ENCODE peak calls at places on chromosomes 5 and 9, in seven cellular contexts. One of them, this sample, is unnamed.

GRCh38 chr5:149486726-149487635 is 64.3 kb downstream of the CSNK1A1 start:
- DNase-seq in AG20443: peak; percentile 37
- DNase-seq in ecto neural progenitor cell: no peak
- DNase-seq in tibial nerve: no peak
- DNase-seq in epithelial cell of esophagus: peak; percentile 82
- DNase-seq in WTC11: no peak
- DNase-seq in HT1080: peak; percentile 64
- DNase-seq in this sample: no peak

GRCh38 chr5:17396247-17396646 is 101.8 kb upstream of the TAF11L2 start:
- DNase-seq in AG20443: no peak
- DNase-seq in ecto neural progenitor cell: no peak
- DNase-seq in tibial nerve: no peak
- DNase-seq in epithelial cell of esophagus: no peak
- DNase-seq in WTC11: no peak
- DNase-seq in HT1080: no peak
- DNase-seq in this sample: no peak

GRCh38 chr5:120886351-120886860 is 422.3 kb downstream of the PRR16 start:
- DNase-seq in AG20443: no peak
- DNase-seq in ecto neural progenitor cell: no peak
- DNase-seq in tibial nerve: no peak
- DNase-seq in epithelial cell of esophagus: no peak
- DNase-seq in WTC11: no peak
- DNase-seq in HT1080: no peak
- DNase-seq in this sample: no peak

GRCh38 chr9:29078063-29078660 is 1504.9 kb upstream of the C9orf72 start:
- DNase-seq in AG20443: no peak
- DNase-seq in ecto neural progenitor cell: no peak
- DNase-seq in tibial nerve: no peak
- DNase-seq in epithelial cell of esophagus: peak; percentile 84
- DNase-seq in WTC11: no peak
- DNase-seq in HT1080: peak; percentile 73
- DNase-seq in this sample: no peak

GRCh38 chr9:135673941-135674340 is 10.8 kb downstream of the LCN9 start:
- DNase-seq in AG20443: no peak
- DNase-seq in ecto neural progenitor cell: no peak
- DNase-seq in tibial nerve: no peak
- DNase-seq in epithelial cell of esophagus: no peak
- DNase-seq in WTC11: no peak
- DNase-seq in HT1080: no peak
- DNase-seq in this sample: no peak

GRCh38 chr5:72194846-72195245 is 87.6 kb downstream of the MAP1B start:
- DNase-seq in AG20443: no peak
- DNase-seq in ecto neural progenitor cell: no peak
- DNase-seq in tibial nerve: no peak
- DNase-seq in epithelial cell of esophagus: no peak
- DNase-seq in WTC11: no peak
- DNase-seq in HT1080: no peak
- DNase-seq in this sample: no peak

GRCh38 chr5:374631-375335 is 53.3 kb downstream of the AHRR start:
- DNase-seq in AG20443: no peak
- DNase-seq in ecto neural progenitor cell: peak; percentile 47
- DNase-seq in tibial nerve: no peak
- DNase-seq in epithelial cell of esophagus: no peak
- DNase-seq in WTC11: peak; percentile 14
- DNase-seq in HT1080: no peak
- DNase-seq in this sample: no peak

GRCh38 chr5:172744106-172745104 is 26.6 kb downstream of the DUSP1 start:
- DNase-seq in AG20443: no peak
- DNase-seq in ecto neural progenitor cell: no peak
- DNase-seq in tibial nerve: no peak
- DNase-seq in epithelial cell of esophagus: peak; percentile 82
- DNase-seq in WTC11: no peak
- DNase-seq in HT1080: no peak
- DNase-seq in this sample: no peak

GRCh38 chr5:36756848-36757247 is 119.7 kb upstream of the NIPBL start:
- DNase-seq in AG20443: no peak
- DNase-seq in ecto neural progenitor cell: no peak
- DNase-seq in tibial nerve: no peak
- DNase-seq in epithelial cell of esophagus: no peak
- DNase-seq in WTC11: no peak
- DNase-seq in HT1080: no peak
- DNase-seq in this sample: no peak

GRCh38 chr5:83470516-83470915 is 1.0 kb upstream of the VCAN start:
- DNase-seq in AG20443: no peak
- DNase-seq in ecto neural progenitor cell: no peak
- DNase-seq in tibial nerve: no peak
- DNase-seq in epithelial cell of esophagus: no peak
- DNase-seq in WTC11: no peak
- DNase-seq in HT1080: no peak
- DNase-seq in this sample: no peak

GRCh38 chr9:93959739-93960154 is 4.6 kb upstream of the BARX1 start:
- DNase-seq in AG20443: no peak
- DNase-seq in ecto neural progenitor cell: no peak
- DNase-seq in tibial nerve: no peak
- DNase-seq in epithelial cell of esophagus: no peak
- DNase-seq in WTC11: no peak
- DNase-seq in HT1080: no peak
- DNase-seq in this sample: no peak

GRCh38 chr9:126491256-126491879 is 122.4 kb upstream of the LMX1B start:
- DNase-seq in AG20443: peak; percentile 77
- DNase-seq in ecto neural progenitor cell: no peak
- DNase-seq in tibial nerve: peak; percentile 75
- DNase-seq in epithelial cell of esophagus: peak; percentile 73
- DNase-seq in WTC11: no peak
- DNase-seq in HT1080: peak; percentile 61
- DNase-seq in this sample: no peak

GRCh38 chr5:1199649-1200494 is 1.5 kb upstream of the SLC6A19 start:
- DNase-seq in AG20443: no peak
- DNase-seq in ecto neural progenitor cell: no peak
- DNase-seq in tibial nerve: no peak
- DNase-seq in epithelial cell of esophagus: no peak
- DNase-seq in WTC11: peak; percentile 10
- DNase-seq in HT1080: no peak
- DNase-seq in this sample: no peak

GRCh38 chr5:105503950-105504349 is 1941.4 kb upstream of the NUDT12 start:
- DNase-seq in AG20443: no peak
- DNase-seq in ecto neural progenitor cell: no peak
- DNase-seq in tibial nerve: no peak
- DNase-seq in epithelial cell of esophagus: peak; percentile 20
- DNase-seq in WTC11: no peak
- DNase-seq in HT1080: peak; percentile 11
- DNase-seq in this sample: no peak

GRCh38 chr5:40797273-40798011 is 732 bp downstream of the PRKAA1 start:
- DNase-seq in AG20443: peak; percentile 64
- DNase-seq in ecto neural progenitor cell: peak; percentile 87
- DNase-seq in tibial nerve: peak; percentile 69
- DNase-seq in epithelial cell of esophagus: peak; percentile 63
- DNase-seq in WTC11: peak; percentile 73
- DNase-seq in HT1080: peak; percentile 74
- DNase-seq in this sample: peak; percentile 19

GRCh38 chr5:87400305-87400899 is 12.3 kb downstream of the CCNH start:
- DNase-seq in AG20443: peak; percentile 44
- DNase-seq in ecto neural progenitor cell: no peak
- DNase-seq in tibial nerve: no peak
- DNase-seq in epithelial cell of esophagus: peak; percentile 40
- DNase-seq in WTC11: no peak
- DNase-seq in HT1080: peak; percentile 56
- DNase-seq in this sample: no peak